ENCODE peak calls at places on chromosomes 16 and 17, in nine cellular contexts. Y is IMR-90, S is iPS DF 6.9, F is upper lobe of right lung, K is fibroblast of lung, A is osteoblast, T is body of pancreas, V is esophagus squamous epithelium, O is hepatocyte. W is an unnamed sample.

GRCh38 chr16:15399317-15399716 is 3.8 kb downstream of the MPV17L start:
- DNase-seq in Y (no peak), S (no peak), F (no peak), K (no peak), A (no peak), T (no peak), V (no peak), O (no peak), W (no peak)

GRCh38 chr17:63918305-63918704 is 334 bp downstream of the GH1 start:
- DNase-seq in Y (no peak), S (no peak), F (no peak), K (no peak), A (peak; percentile 72), T (no peak), V (no peak), O (no peak), W (no peak)

GRCh38 chr16:30088237-30088831 is 3.4 kb downstream of the TBX6 start:
- DNase-seq in Y (no peak), S (no peak), F (no peak), K (no peak), A (peak; percentile 76), T (no peak), V (no peak), O (no peak), W (no peak)

GRCh38 chr17:49928126-49928800 is 40.7 kb upstream of the DLX4 start:
- DNase-seq in Y (no peak), S (no peak), F (no peak), K (no peak), A (peak; percentile 96), T (no peak), V (no peak), O (no peak), W (no peak)

GRCh38 chr16:11136600-11136999 is 119.4 kb downstream of the SOCS1 start:
- DNase-seq in Y (no peak), S (no peak), F (no peak), K (peak; percentile 38), A (peak; percentile 75), T (no peak), V (no peak), O (no peak), W (peak; percentile 63)

GRCh38 chr17:67440311-67441051 is 63.4 kb downstream of the PITPNC1 start:
- DNase-seq in Y (no peak), S (no peak), F (no peak), K (no peak), A (no peak), T (no peak), V (no peak), O (no peak), W (no peak)

GRCh38 chr16:69017036-69017783 is 88.2 kb upstream of the HAS3 start:
- DNase-seq in Y (peak; percentile 85), S (no peak), F (no peak), K (peak; percentile 85), A (peak; percentile 95), T (no peak), V (no peak), O (no peak), W (peak; percentile 31)

GRCh38 chr17:32486091-32486700 is 597 bp upstream of the CDK5R1 start:
- DNase-seq in Y (peak; percentile 61), S (no peak), F (peak; percentile 85), K (peak; percentile 59), A (peak; percentile 98), T (peak; percentile 74), V (no peak), O (peak; percentile 90), W (no peak)

GRCh38 chr17:71375948-71376347 is 744.9 kb upstream of the SOX9 start:
- DNase-seq in Y (no peak), S (no peak), F (no peak), K (no peak), A (no peak), T (no peak), V (no peak), O (no peak), W (no peak)

GRCh38 chr17:72719582-72720493 is 372.6 kb downstream of the SLC39A11 start:
- DNase-seq in Y (peak; percentile 67), S (no peak), F (no peak), K (peak; percentile 93), A (peak; percentile 86), T (no peak), V (no peak), O (no peak), W (peak; percentile 68)

GRCh38 chr17:42362245-42362961 is 25.8 kb downstream of the STAT3 start:
- DNase-seq in Y (no peak), S (no peak), F (peak; percentile 66), K (no peak), A (no peak), T (no peak), V (no peak), O (no peak), W (no peak)

GRCh38 chr17:42361781-42362186 is 26.5 kb downstream of the STAT3 start:
- DNase-seq in Y (no peak), S (no peak), F (no peak), K (no peak), A (no peak), T (no peak), V (no peak), O (no peak), W (no peak)

GRCh38 chr17:42365136-42365535 is 23.1 kb downstream of the STAT3 start:
- DNase-seq in Y (peak; percentile 87), S (no peak), F (no peak), K (peak; percentile 95), A (peak; percentile 89), T (no peak), V (no peak), O (peak; percentile 66), W (no peak)

GRCh38 chr17:42363767-42364585 is 24.3 kb downstream of the STAT3 start:
- DNase-seq in Y (peak; percentile 72), S (no peak), F (no peak), K (peak; percentile 91), A (peak; percentile 73), T (no peak), V (no peak), O (no peak), W (no peak)

GRCh38 chr17:42363231-42363630 is 25.0 kb downstream of the STAT3 start:
- DNase-seq in Y (no peak), S (no peak), F (no peak), K (no peak), A (no peak), T (no peak), V (no peak), O (no peak), W (no peak)
- H3K4me1 ChIP-seq in Y (peaks cover 17% of the 10 kb centered on the region), S (peaks cover 6% of the 10 kb centered on the region), F (peaks cover 76% of the 10 kb centered on the region), K (no peaks in the 10 kb centered on the region), A (peaks cover 57% of the 10 kb centered on the region), T (peaks cover 41% of the 10 kb centered on the region), V (peaks cover 83% of the 10 kb centered on the region), O (peaks cover 23% of the 10 kb centered on the region), W (peaks cover 39% of the 10 kb centered on the region)

GRCh38 chr17:977163-977562 is 2.4 kb downstream of the NXN start:
- DNase-seq in Y (peak; percentile 54), S (no peak), F (no peak), K (peak; percentile 63), A (peak; percentile 43), T (no peak), V (no peak), O (no peak), W (no peak)

GRCh38 chr17:979211-979538 is 401 bp downstream of the NXN start:
- DNase-seq in Y (no peak), S (no peak), F (no peak), K (no peak), A (no peak), T (no peak), V (no peak), O (no peak), W (no peak)

GRCh38 chr17:978110-979093 is 1.2 kb downstream of the NXN start:
- DNase-seq in Y (peak; percentile 61), S (no peak), F (peak; percentile 77), K (peak; percentile 62), A (peak; percentile 89), T (peak; percentile 50), V (no peak), O (no peak), W (peak; percentile 51)

GRCh38 chr17:975321-975982 is 4.1 kb downstream of the NXN start:
- DNase-seq in Y (no peak), S (no peak), F (no peak), K (peak; percentile 40), A (peak; percentile 91), T (no peak), V (no peak), O (no peak), W (no peak)

DNA sequence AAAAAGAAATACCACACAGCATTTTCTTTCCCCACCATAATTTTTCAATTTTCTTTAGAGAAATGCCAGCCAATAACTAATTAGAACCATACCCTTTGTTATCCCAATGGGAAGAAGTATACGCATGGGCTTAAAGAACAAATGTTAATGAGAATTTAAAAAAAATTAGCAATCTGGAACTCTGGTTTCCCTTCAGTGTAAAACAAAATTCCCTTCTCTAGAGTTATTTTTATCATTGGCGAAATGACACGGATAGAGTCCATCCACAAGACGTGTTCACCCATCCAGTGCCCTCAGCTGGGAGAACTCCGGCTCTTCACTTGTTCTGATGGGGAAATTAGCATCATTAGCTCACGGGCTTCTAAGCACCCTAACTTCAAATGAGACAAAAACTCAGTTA is 3.3 kb downstream of the NXN start:
- DNase-seq in Y (no peak), S (no peak), F (no peak), K (no peak), A (no peak), T (no peak), V (no peak), O (no peak), W (no peak)
- H3K4me1 ChIP-seq in Y (peaks cover 12% of the 10 kb centered on the region), S (peaks cover 3% of the 10 kb centered on the region), F (peaks cover 15% of the 10 kb centered on the region), K (no peaks in the 10 kb centered on the region), A (peaks cover 29% of the 10 kb centered on the region), T (peaks cover 34% of the 10 kb centered on the region), V (peaks cover 77% of the 10 kb centered on the region), O (peaks cover 26% of the 10 kb centered on the region), W (peaks cover 20% of the 10 kb centered on the region)

GRCh38 chr16:87534751-87535150 is 41.9 kb upstream of the ZCCHC14 start:
- DNase-seq in Y (no peak), S (no peak), F (no peak), K (no peak), A (no peak), T (no peak), V (no peak), O (no peak), W (no peak)

GRCh38 chr16:87534030-87534653 is 41.3 kb upstream of the ZCCHC14 start:
- DNase-seq in Y (peak; percentile 24), S (no peak), F (no peak), K (no peak), A (no peak), T (no peak), V (no peak), O (no peak), W (peak; percentile 51)

GRCh38 chr16:87535457-87535854 is 42.6 kb upstream of the ZCCHC14 start:
- DNase-seq in Y (no peak), S (no peak), F (no peak), K (no peak), A (no peak), T (no peak), V (no peak), O (no peak), W (no peak)

GRCh38 chr16:87536795-87537142 is 43.9 kb upstream of the ZCCHC14 start:
- DNase-seq in Y (no peak), S (no peak), F (no peak), K (no peak), A (no peak), T (no peak), V (no peak), O (no peak), W (no peak)

GRCh38 chr16:87535855-87536794 is 43.3 kb upstream of the ZCCHC14 start:
- DNase-seq in Y (no peak), S (no peak), F (no peak), K (no peak), A (no peak), T (no peak), V (no peak), O (no peak), W (no peak)
- H3K4me1 ChIP-seq in Y (peaks cover 7% of the 10 kb centered on the region), S (peaks cover 4% of the 10 kb centered on the region), F (peaks cover under 1% of the 10 kb centered on the region), K (peaks cover 3% of the 10 kb centered on the region), A (peaks cover 20% of the 10 kb centered on the region), T (no peaks in the 10 kb centered on the region), V (peaks cover 18% of the 10 kb centered on the region), O (peaks cover 4% of the 10 kb centered on the region), W (peaks cover 30% of the 10 kb centered on the region)

GRCh38 chr17:50944902-50945720 is 79.0 kb upstream of the TOB1 start:
- DNase-seq in Y (no peak), S (no peak), F (no peak), K (no peak), A (no peak), T (peak; percentile 8), V (no peak), O (no peak), W (no peak)
- H3K4me1 ChIP-seq in Y (peaks cover 16% of the 10 kb centered on the region), S (peaks cover 14% of the 10 kb centered on the region), F (peaks cover 29% of the 10 kb centered on the region), K (peaks cover 16% of the 10 kb centered on the region), A (peaks cover 12% of the 10 kb centered on the region), T (peaks cover 78% of the 10 kb centered on the region), V (peaks cover 48% of the 10 kb centered on the region), O (peaks cover 48% of the 10 kb centered on the region), W (peaks cover 14% of the 10 kb centered on the region)